ENCODE peak calls at places on chromosomes 7 and 10, in ten cellular contexts. U is PC-3, O is thyroid gland, M is SK-N-SH, V is heart right ventricle, J is stomach, C is spleen, H is uterus, T is transverse colon, L is Peyer's patch. Y is an unnamed sample.
A peak's percentile ranks its signal among the peaks of the same experiment; 100 is the strongest.

GRCh38 chr7:38413784-38414183 is 140.3 kb upstream of the TARP start:
- DNase-seq in U (no peak), O (no peak), M (no peak), V (no peak), J (no peak), C (no peak), H (no peak), T (no peak), L (no peak), Y (no peak)

GRCh38 chr10:111139567-111139966 is 62.7 kb downstream of the ADRA2A start:
- DNase-seq in U (no peak), O (no peak), M (peak; percentile 65), V (no peak), J (no peak), C (no peak), H (no peak), T (no peak), L (no peak), Y (no peak)

GRCh38 chr7:43300121-43300520 is 187.7 kb downstream of the HECW1 start:
- DNase-seq in U (no peak), O (no peak), M (no peak), V (no peak), J (no peak), C (no peak), H (no peak), T (no peak), L (no peak), Y (no peak)

GRCh38 chr7:4706384-4707032 is 24.4 kb downstream of the FOXK1 start:
- DNase-seq in U (no peak), O (no peak), M (no peak), V (no peak), J (no peak), C (no peak), H (no peak), T (no peak), L (no peak), Y (no peak)

GRCh38 chr7:95772771-95773581 is 622 bp downstream of the DYNC1I1 start:
- DNase-seq in U (peak; percentile 57), O (peak; percentile 26), M (no peak), V (peak; percentile 23), J (no peak), C (no peak), H (peak; percentile 20), T (peak; percentile 26), L (no peak), Y (peak; percentile 73)

GRCh38 chr7:27161721-27162547 is 3.4 kb downstream of the HOXA9 start:
- DNase-seq in U (peak; percentile 39), O (no peak), M (no peak), V (no peak), J (no peak), C (peak; percentile 78), H (peak; percentile 48), T (peak; percentile 67), L (peak; percentile 78), Y (no peak)

GRCh38 chr10:58963723-58964124 is 212.7 kb upstream of the PHYHIPL start:
- DNase-seq in U (no peak), O (peak; percentile 50), M (no peak), V (no peak), J (no peak), C (no peak), H (no peak), T (no peak), L (no peak), Y (no peak)

GRCh38 chr10:129951251-129951808 is 12.7 kb downstream of the EBF3 start:
- DNase-seq in U (no peak), O (no peak), M (peak; percentile 86), V (no peak), J (peak; percentile 16), C (peak; percentile 60), H (no peak), T (no peak), L (no peak), Y (no peak)

GRCh38 chr10:77283326-77283725 is 354.3 kb downstream of the KCNMA1 start:
- DNase-seq in U (no peak), O (no peak), M (no peak), V (no peak), J (no peak), C (no peak), H (no peak), T (no peak), L (no peak), Y (no peak)

GRCh38 chr7:47968852-47969774 is 10.3 kb downstream of the HUS1 start:
- DNase-seq in U (peak; percentile 69), O (peak; percentile 53), M (peak; percentile 89), V (peak; percentile 72), J (peak; percentile 59), C (no peak), H (peak; percentile 42), T (peak; percentile 76), L (peak; percentile 69), Y (peak; percentile 77)

GRCh38 chr10:127524869-127525268 is 24.2 kb upstream of the NPS start:
- DNase-seq in U (peak; percentile 48), O (no peak), M (no peak), V (no peak), J (no peak), C (no peak), H (no peak), T (no peak), L (no peak), Y (no peak)

GRCh38 chr7:149455175-149455950 is 5.5 kb downstream of the ZNF777 start:
- DNase-seq in U (no peak), O (no peak), M (no peak), V (no peak), J (no peak), C (no peak), H (no peak), T (no peak), L (no peak), Y (no peak)

GRCh38 chr7:22549667-22550513 is 49.9 kb upstream of the STEAP1B start:
- DNase-seq in U (peak; percentile 64), O (peak; percentile 56), M (peak; percentile 73), V (no peak), J (no peak), C (peak; percentile 88), H (no peak), T (no peak), L (no peak), Y (peak; percentile 75)

GRCh38 chr10:48459270-48460147 is 145.4 kb downstream of the ARHGAP22 start:
- DNase-seq in U (no peak), O (no peak), M (no peak), V (no peak), J (peak; percentile 25), C (peak; percentile 71), H (peak; percentile 8), T (no peak), L (peak; percentile 40), Y (peak; percentile 9)

GRCh38 chr10:127017406-127018297 is 112.4 kb downstream of the DOCK1 start:
- DNase-seq in U (no peak), O (no peak), M (no peak), V (no peak), J (no peak), C (no peak), H (no peak), T (no peak), L (no peak), Y (no peak)

GRCh38 chr10:19935106-19935505 is 118.9 kb downstream of the PLXDC2 start:
- DNase-seq in U (no peak), O (no peak), M (no peak), V (no peak), J (no peak), C (no peak), H (no peak), T (no peak), L (no peak), Y (no peak)

GRCh38 chr7:57328963-57329362 is 121.0 kb upstream of the ZNF716 start:
- DNase-seq in U (no peak), O (no peak), M (no peak), V (no peak), J (no peak), C (no peak), H (no peak), T (no peak), L (no peak), Y (no peak)

GRCh38 chr10:63586048-63586447 is 64.8 kb downstream of the REEP3 start:
- DNase-seq in U (no peak), O (no peak), M (no peak), V (no peak), J (no peak), C (no peak), H (no peak), T (no peak), L (no peak), Y (no peak)

GRCh38 chr10:80406249-80406648 is 2.1 kb upstream of the PRXL2A start:
- DNase-seq in U (no peak), O (no peak), M (no peak), V (no peak), J (no peak), C (no peak), H (no peak), T (no peak), L (no peak), Y (no peak)
- H3K27ac ChIP-seq in U (no peak overlapping the region), O (peak overlapping the region; percentile 15), M (no peak overlapping the region), V (no peak overlapping the region), J (no peak overlapping the region), C (no peak overlapping the region), H (no peak overlapping the region), T (no peak overlapping the region), L (no peak overlapping the region), Y (peak overlapping the region; percentile 38)

GRCh38 chr7:135185471-135186260 is 15.2 kb upstream of the CYREN start:
- DNase-seq in U (no peak), O (no peak), M (no peak), V (no peak), J (peak; percentile 23), C (peak; percentile 66), H (no peak), T (no peak), L (no peak), Y (no peak)
- H3K36me3 ChIP-seq in U (peaks cover 18% of the 10 kb centered on the region), O (peaks cover 45% of the 10 kb centered on the region), M (peaks cover 46% of the 10 kb centered on the region), V (no peaks in the 10 kb centered on the region), J (peaks cover 51% of the 10 kb centered on the region), C (no peaks in the 10 kb centered on the region), H (no peaks in the 10 kb centered on the region), T (peaks cover 23% of the 10 kb centered on the region), L (no peaks in the 10 kb centered on the region), Y (peaks cover 27% of the 10 kb centered on the region)

DNA sequence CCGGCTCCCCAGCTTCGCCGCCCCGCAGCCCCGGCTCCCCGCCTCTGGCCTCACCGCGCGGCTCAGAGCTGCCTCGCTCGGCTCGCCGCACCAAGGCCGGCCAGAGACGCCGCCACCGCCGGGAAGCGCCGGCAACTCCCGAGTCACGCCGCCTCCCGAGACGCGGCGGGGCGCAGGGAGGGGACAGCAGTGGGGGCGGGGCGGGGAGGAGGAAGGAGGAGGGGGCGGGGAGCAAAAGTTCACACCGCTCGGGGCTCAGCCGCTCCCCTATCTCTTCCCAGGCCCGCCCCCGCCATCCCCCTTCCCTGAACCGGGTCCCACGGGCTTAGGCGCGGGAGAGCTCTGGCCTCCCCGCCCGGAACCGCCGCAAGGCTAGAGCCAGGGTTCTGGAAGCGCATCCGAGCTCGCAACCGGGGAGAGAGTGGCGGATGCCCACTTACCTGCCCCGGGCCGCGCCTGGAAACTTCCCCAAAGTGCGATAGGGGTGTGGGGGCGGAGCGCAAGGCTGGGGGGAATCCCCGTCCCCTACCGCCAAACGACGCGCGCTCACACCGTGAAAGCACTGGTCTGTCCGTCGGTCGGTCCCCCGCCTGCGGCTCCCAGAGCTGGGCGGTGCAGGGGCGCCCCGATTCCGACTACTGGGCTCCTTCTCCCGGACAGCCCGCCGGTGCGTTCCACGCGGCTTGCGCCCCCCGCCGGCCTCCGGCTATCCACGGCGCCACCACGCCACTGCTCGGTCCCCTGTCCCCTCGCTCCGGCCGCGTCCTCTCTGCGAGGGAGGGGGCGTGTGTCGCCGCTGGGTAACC is 925 bp downstream of the CHST15 start:
- DNase-seq in U (peak; percentile 30), O (peak; percentile 67), M (peak; percentile 80), V (peak; percentile 66), J (peak; percentile 59), C (peak; percentile 96), H (peak; percentile 49), T (peak; percentile 77), L (peak; percentile 58), Y (peak; percentile 66)
- TF ChIP-seq CTCF in U (peak; percentile 32), O (no peak), M (no peak), V (no peak), J (no peak), C (peak; percentile 13), H (no peak), T (no peak), L (peak; percentile 6), Y (peak; percentile 33)

GRCh38 chr7:105875505-105875904 is 894 bp downstream of the ATXN7L1 start:
- DNase-seq in U (peak; percentile 53), O (no peak), M (no peak), V (no peak), J (no peak), C (no peak), H (no peak), T (no peak), L (no peak), Y (no peak)
- H3K27ac ChIP-seq in U (peak overlapping the region; percentile 62), O (peak overlapping the region; percentile 92), M (peak overlapping the region; percentile 84), V (peak overlapping the region; percentile 83), J (peak overlapping the region; percentile 91), C (peak overlapping the region; percentile 65), H (peak overlapping the region; percentile 84), T (peak overlapping the region; percentile 91), L (no peak overlapping the region), Y (no peak overlapping the region)

Y was measured in WERI-Rb-1.